ENCODE peak calls at places on chromosomes 11 and 22, in eight cellular contexts. D is hippocampal formation; V is astrocyte; O is NCI-H1436 treated with DMSO at 0.1 percent for 48 hours; L is activated T-cell treated with anti-CD3 and anti-CD28 coated beads, Interleukin-2, amount 50 U/mL, for 72 hours; T is M059J; B is HuH-7.5; J is NCI-H2081. S is an unnamed sample.

GRCh38 chr22:29112102-29112501 is 39.3 kb downstream of the KREMEN1 start:
- DNase-seq in D (no peak), V (no peak), O (no peak), L (no peak), T (no peak), B (no peak), J (peak), S (no peak)

GRCh38 chr11:131408011-131408640 is 37.7 kb downstream of the NTM start:
- DNase-seq in D (no peak), V (peak), O (no peak), L (no peak), T (peak), B (no peak), J (no peak), S (peak)

GRCh38 chr22:37624017-37624365 is 15.4 kb downstream of the GGA1 start:
- DNase-seq in D (no peak), V (no peak), O (no peak), L (no peak), T (no peak), B (no peak), J (no peak), S (no peak)

GRCh38 chr11:68780829-68781228 is 29.5 kb upstream of the TESMIN start:
- DNase-seq in D (no peak), V (no peak), O (no peak), L (no peak), T (no peak), B (no peak), J (no peak), S (peak)

GRCh38 chr11:14499178-14499559 is 442 bp downstream of the COPB1 start:
- DNase-seq in D (no peak), V (no peak), O (no peak), L (peak), T (peak), B (no peak), J (peak), S (peak)

GRCh38 chr11:79413258-79413657 is 27.6 kb downstream of the TENM4 start:
- DNase-seq in D (no peak), V (peak), O (no peak), L (no peak), T (peak), B (no peak), J (peak), S (peak)

GRCh38 chr11:119373917-119374631 is 7.4 kb downstream of the USP2 start:
- DNase-seq in D (peak), V (peak), O (no peak), L (peak), T (peak), B (peak), J (peak), S (peak)

GRCh38 chr11:115886111-115886733 is 382.0 kb upstream of the CADM1 start:
- DNase-seq in D (no peak), V (no peak), O (no peak), L (no peak), T (no peak), B (no peak), J (no peak), S (no peak)

GRCh38 chr22:19449422-19449767 is 1.9 kb upstream of the C22orf39 start:
- DNase-seq in D (no peak), V (no peak), O (no peak), L (no peak), T (no peak), B (no peak), J (no peak), S (no peak)

GRCh38 chr11:69553416-69554357 is 72.2 kb downstream of the LINC01488 start:
- DNase-seq in D (no peak), V (no peak), O (no peak), L (no peak), T (no peak), B (no peak), J (no peak), S (peak)

GRCh38 chr22:42651134-42651533 is 1.9 kb upstream of the CYB5R3 start:
- DNase-seq in D (no peak), V (peak), O (no peak), L (no peak), T (peak), B (no peak), J (no peak), S (no peak)

GRCh38 chr11:35662061-35662648 is 420 bp upstream of the TRIM44 start:
- DNase-seq in D (peak), V (no peak), O (no peak), L (peak), T (peak), B (peak), J (peak), S (no peak)

GRCh38 chr11:72573380-72573949 is 100.8 kb downstream of the PDE2A start:
- DNase-seq in D (no peak), V (no peak), O (peak), L (peak), T (peak), B (peak), J (peak), S (no peak)

GRCh38 chr11:60128376-60128775 is 39.9 kb downstream of the MS4A2 start:
- DNase-seq in D (no peak), V (no peak), O (no peak), L (no peak), T (no peak), B (no peak), J (no peak), S (no peak)

S was measured in aorta.